ENCODE peak calls at places on chromosomes 2 and 18, in eight cellular contexts. S is sciatic nerve; U is activated CD4-positive, alpha-beta T cell treated with anti-CD3 and anti-CD28 coated beads, Interleukin-2, amount 50 U/mL, for 48 hours; D is occipital lobe; I is cerebellar cortex; F is amygdala; A is lower lobe of right lung; W is MCF 10A. X is an unnamed sample.

GRCh38 chr2:26640331-26640745 is 828 bp downstream of the CIB4 start:
- DNase-seq in S (peak; percentile 57), U (no peak), D (no peak), I (no peak), F (no peak), A (no peak), W (peak; percentile 62), X (no peak)

GRCh38 chr2:7032371-7032770 is 115.2 kb downstream of the RNF144A start:
- DNase-seq in S (no peak), U (no peak), D (no peak), I (no peak), F (no peak), A (no peak), W (no peak), X (no peak)

GRCh38 chr18:70673834-70674233 is 385.0 kb downstream of the SOCS6 start:
- DNase-seq in S (no peak), U (no peak), D (no peak), I (no peak), F (no peak), A (no peak), W (no peak), X (no peak)

GRCh38 chr2:218130822-218131221 is 5.0 kb downstream of the CXCR2 start:
- DNase-seq in S (no peak), U (no peak), D (no peak), I (no peak), F (no peak), A (no peak), W (no peak), X (no peak)

GRCh38 chr2:74426181-74426758 is 4.7 kb downstream of the WDR54 start:
- DNase-seq in S (no peak), U (no peak), D (no peak), I (no peak), F (no peak), A (no peak), W (no peak), X (no peak)

GRCh38 chr18:79511271-79511670 is 115.5 kb downstream of the NFATC1 start:
- DNase-seq in S (peak; percentile 54), U (peak; percentile 1), D (no peak), I (no peak), F (no peak), A (no peak), W (no peak), X (no peak)

GRCh38 chr18:55869965-55870585 is 282.1 kb upstream of the TCF4 start:
- DNase-seq in S (peak; percentile 64), U (no peak), D (no peak), I (no peak), F (no peak), A (no peak), W (peak; percentile 34), X (no peak)

GRCh38 chr2:16860627-16861026 is 195.0 kb upstream of the CYRIA start:
- DNase-seq in S (no peak), U (no peak), D (no peak), I (no peak), F (no peak), A (no peak), W (peak; percentile 39), X (no peak)

GRCh38 chr2:64054166-64054915 is 35.1 kb upstream of the VPS54 start:
- DNase-seq in S (no peak), U (no peak), D (no peak), I (no peak), F (no peak), A (no peak), W (no peak), X (no peak)

GRCh38 chr2:60530228-60530627 is 23.2 kb downstream of the BCL11A start:
- DNase-seq in S (no peak), U (no peak), D (no peak), I (no peak), F (no peak), A (no peak), W (no peak), X (no peak)

GRCh38 chr2:214328941-214329340 is 81.9 kb upstream of the VWC2L start:
- DNase-seq in S (no peak), U (no peak), D (peak; percentile 54), I (no peak), F (no peak), A (no peak), W (no peak), X (peak; percentile 96)

GRCh38 chr18:14945286-14945685 is 197.3 kb downstream of the ANKRD30B start:
- DNase-seq in S (no peak), U (no peak), D (no peak), I (no peak), F (no peak), A (no peak), W (no peak), X (no peak)

GRCh38 chr18:54134053-54134452 is 90.4 kb downstream of the MBD2 start:
- DNase-seq in S (no peak), U (no peak), D (no peak), I (no peak), F (no peak), A (no peak), W (no peak), X (no peak)

GRCh38 chr2:166224197-166224596 is 96.4 kb upstream of the SCN1A start:
- DNase-seq in S (no peak), U (no peak), D (no peak), I (no peak), F (no peak), A (no peak), W (no peak), X (no peak)

GRCh38 chr18:11850821-11851155 is 425 bp upstream of the CHMP1B start:
- DNase-seq in S (no peak), U (no peak), D (no peak), I (no peak), F (no peak), A (no peak), W (no peak), X (no peak)

GRCh38 chr2:127564429-127565260 is 29.2 kb downstream of the MYO7B start:
- DNase-seq in S (no peak), U (no peak), D (no peak), I (no peak), F (no peak), A (no peak), W (no peak), X (no peak)

GRCh38 chr2:105187531-105187930 is 54.0 kb upstream of the GPR45 start:
- DNase-seq in S (no peak), U (no peak), D (no peak), I (no peak), F (no peak), A (no peak), W (peak; percentile 14), X (no peak)

X was measured in Ammon's horn.